ENCODE peak calls at places on chromosomes 11 and 22, in ten cellular contexts. One of them, this sample, is unnamed.

GRCh38 chr11:102849319-102849718 is 5.9 kb upstream of the MMP3 start:
- DNase-seq in GM23248: peak; percentile 92
- DNase-seq in heart left ventricle: no peak
- DNase-seq in caudate nucleus: no peak
- DNase-seq in lung: no peak
- DNase-seq in IMR-90: peak; percentile 45
- DNase-seq in mammary epithelial cell: peak; percentile 85
- DNase-seq in K562: no peak
- DNase-seq in colonic mucosa: no peak
- DNase-seq in osteoblast: peak; percentile 35
- DNase-seq in this sample: no peak

GRCh38 chr11:116525961-116526495 is 246.8 kb downstream of the BUD13 start:
- DNase-seq in GM23248: no peak
- DNase-seq in heart left ventricle: no peak
- DNase-seq in caudate nucleus: no peak
- DNase-seq in lung: no peak
- DNase-seq in IMR-90: no peak
- DNase-seq in mammary epithelial cell: no peak
- DNase-seq in K562: no peak
- DNase-seq in colonic mucosa: no peak
- DNase-seq in osteoblast: no peak
- DNase-seq in this sample: no peak

GRCh38 chr11:36818410-36818809 is 220.4 kb upstream of the RAG2 start:
- DNase-seq in GM23248: peak; percentile 34
- DNase-seq in heart left ventricle: no peak
- DNase-seq in caudate nucleus: no peak
- DNase-seq in lung: no peak
- DNase-seq in IMR-90: no peak
- DNase-seq in mammary epithelial cell: no peak
- DNase-seq in K562: peak; percentile 13
- DNase-seq in colonic mucosa: no peak
- DNase-seq in osteoblast: no peak
- DNase-seq in this sample: no peak

GRCh38 chr11:88338223-88338661 is 706 bp upstream of the CTSC start:
- DNase-seq in GM23248: peak; percentile 78
- DNase-seq in heart left ventricle: peak; percentile 60
- DNase-seq in caudate nucleus: no peak
- DNase-seq in lung: peak; percentile 71
- DNase-seq in IMR-90: peak; percentile 84
- DNase-seq in mammary epithelial cell: peak; percentile 87
- DNase-seq in K562: peak; percentile 64
- DNase-seq in colonic mucosa: peak; percentile 55
- DNase-seq in osteoblast: no peak
- DNase-seq in this sample: peak; percentile 57

GRCh38 chr11:8206251-8207079 is 37.6 kb upstream of the RIC3 start:
- DNase-seq in GM23248: no peak
- DNase-seq in heart left ventricle: peak; percentile 47
- DNase-seq in caudate nucleus: peak; percentile 60
- DNase-seq in lung: no peak
- DNase-seq in IMR-90: no peak
- DNase-seq in mammary epithelial cell: no peak
- DNase-seq in K562: peak; percentile 87
- DNase-seq in colonic mucosa: peak; percentile 32
- DNase-seq in osteoblast: no peak
- DNase-seq in this sample: peak; percentile 56

GRCh38 chr11:69011624-69012091 is 1.4 kb downstream of the MRGPRF start:
- DNase-seq in GM23248: no peak
- DNase-seq in heart left ventricle: no peak
- DNase-seq in caudate nucleus: no peak
- DNase-seq in lung: no peak
- DNase-seq in IMR-90: no peak
- DNase-seq in mammary epithelial cell: no peak
- DNase-seq in K562: no peak
- DNase-seq in colonic mucosa: no peak
- DNase-seq in osteoblast: peak; percentile 67
- DNase-seq in this sample: no peak

GRCh38 chr11:20609727-20610707 is 10.6 kb downstream of the SLC6A5 start:
- DNase-seq in GM23248: peak; percentile 79
- DNase-seq in heart left ventricle: peak; percentile 74
- DNase-seq in caudate nucleus: peak; percentile 58
- DNase-seq in lung: peak; percentile 64
- DNase-seq in IMR-90: peak; percentile 48
- DNase-seq in mammary epithelial cell: peak; percentile 79
- DNase-seq in K562: peak; percentile 83
- DNase-seq in colonic mucosa: peak; percentile 63
- DNase-seq in osteoblast: peak; percentile 96
- DNase-seq in this sample: peak; percentile 71

GRCh38 chr11:130131957-130132850 is 27.4 kb upstream of the ST14 start:
- DNase-seq in GM23248: peak; percentile 78
- DNase-seq in heart left ventricle: no peak
- DNase-seq in caudate nucleus: no peak
- DNase-seq in lung: peak; percentile 64
- DNase-seq in IMR-90: peak; percentile 66
- DNase-seq in mammary epithelial cell: peak; percentile 65
- DNase-seq in K562: peak; percentile 73
- DNase-seq in colonic mucosa: peak; percentile 63
- DNase-seq in osteoblast: peak; percentile 87
- DNase-seq in this sample: peak; percentile 62

GRCh38 chr22:25082096-25082495 is 117.6 kb upstream of the CRYBB3 start:
- DNase-seq in GM23248: no peak
- DNase-seq in heart left ventricle: no peak
- DNase-seq in caudate nucleus: no peak
- DNase-seq in lung: no peak
- DNase-seq in IMR-90: no peak
- DNase-seq in mammary epithelial cell: no peak
- DNase-seq in K562: no peak
- DNase-seq in colonic mucosa: no peak
- DNase-seq in osteoblast: no peak
- DNase-seq in this sample: no peak
- H3K27ac ChIP-seq in GM23248: no peak overlapping the region
- H3K27ac ChIP-seq in heart left ventricle: no peak overlapping the region
- H3K27ac ChIP-seq in caudate nucleus: no peak overlapping the region
- H3K27ac ChIP-seq in lung: no peak overlapping the region
- H3K27ac ChIP-seq in IMR-90: no peak overlapping the region
- H3K27ac ChIP-seq in mammary epithelial cell: no peak overlapping the region
- H3K27ac ChIP-seq in K562: no peak overlapping the region
- H3K27ac ChIP-seq in colonic mucosa: no peak overlapping the region
- H3K27ac ChIP-seq in osteoblast: no peak overlapping the region
- H3K27ac ChIP-seq in this sample: no peak overlapping the region

GRCh38 chr11:70364198-70364597 is 34.1 kb upstream of the CTTN start:
- DNase-seq in GM23248: no peak
- DNase-seq in heart left ventricle: no peak
- DNase-seq in caudate nucleus: no peak
- DNase-seq in lung: no peak
- DNase-seq in IMR-90: peak; percentile 31
- DNase-seq in mammary epithelial cell: no peak
- DNase-seq in K562: no peak
- DNase-seq in colonic mucosa: no peak
- DNase-seq in osteoblast: peak; percentile 64
- DNase-seq in this sample: no peak

GRCh38 chr11:70360211-70360610 is 38.1 kb upstream of the CTTN start:
- DNase-seq in GM23248: no peak
- DNase-seq in heart left ventricle: no peak
- DNase-seq in caudate nucleus: no peak
- DNase-seq in lung: no peak
- DNase-seq in IMR-90: no peak
- DNase-seq in mammary epithelial cell: no peak
- DNase-seq in K562: no peak
- DNase-seq in colonic mucosa: no peak
- DNase-seq in osteoblast: no peak
- DNase-seq in this sample: no peak

GRCh38 chr11:70367071-70367470 is 31.3 kb upstream of the CTTN start:
- DNase-seq in GM23248: no peak
- DNase-seq in heart left ventricle: no peak
- DNase-seq in caudate nucleus: no peak
- DNase-seq in lung: no peak
- DNase-seq in IMR-90: peak; percentile 88
- DNase-seq in mammary epithelial cell: no peak
- DNase-seq in K562: no peak
- DNase-seq in colonic mucosa: no peak
- DNase-seq in osteoblast: no peak
- DNase-seq in this sample: no peak

GRCh38 chr11:70364745-70365535 is 33.4 kb upstream of the CTTN start:
- DNase-seq in GM23248: no peak
- DNase-seq in heart left ventricle: no peak
- DNase-seq in caudate nucleus: no peak
- DNase-seq in lung: no peak
- DNase-seq in IMR-90: no peak
- DNase-seq in mammary epithelial cell: no peak
- DNase-seq in K562: no peak
- DNase-seq in colonic mucosa: no peak
- DNase-seq in osteoblast: no peak
- DNase-seq in this sample: no peak

DNA sequence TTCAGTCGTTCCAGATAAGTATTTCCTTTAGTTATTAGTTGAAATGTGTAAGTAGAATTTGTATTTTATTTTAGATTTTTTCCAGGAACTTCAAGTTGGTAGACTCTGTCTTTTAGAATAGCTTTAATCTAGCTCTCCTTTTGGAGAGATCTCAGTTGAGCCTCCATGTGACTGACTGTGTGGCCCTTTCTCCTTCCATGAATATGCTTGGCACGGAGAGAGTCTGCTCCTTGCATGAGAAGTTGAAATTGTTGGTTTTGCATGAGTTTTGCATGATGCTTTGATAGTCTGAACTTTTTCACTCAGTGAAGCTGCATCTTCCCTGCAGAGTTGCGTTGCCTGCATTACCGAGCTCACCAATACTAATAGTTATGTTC is 32.8 kb upstream of the CTTN start:
- DNase-seq in GM23248: no peak
- DNase-seq in heart left ventricle: no peak
- DNase-seq in caudate nucleus: no peak
- DNase-seq in lung: no peak
- DNase-seq in IMR-90: no peak
- DNase-seq in mammary epithelial cell: no peak
- DNase-seq in K562: no peak
- DNase-seq in colonic mucosa: no peak
- DNase-seq in osteoblast: no peak
- DNase-seq in this sample: no peak
- H3K27ac ChIP-seq in GM23248: no peak overlapping the region
- H3K27ac ChIP-seq in heart left ventricle: no peak overlapping the region
- H3K27ac ChIP-seq in caudate nucleus: no peak overlapping the region
- H3K27ac ChIP-seq in lung: no peak overlapping the region
- H3K27ac ChIP-seq in IMR-90: no peak overlapping the region
- H3K27ac ChIP-seq in mammary epithelial cell: no peak overlapping the region
- H3K27ac ChIP-seq in K562: no peak overlapping the region
- H3K27ac ChIP-seq in colonic mucosa: no peak overlapping the region
- H3K27ac ChIP-seq in osteoblast: no peak overlapping the region
- H3K27ac ChIP-seq in this sample: no peak overlapping the region

GRCh38 chr11:44567876-44568256 is 2.4 kb downstream of the CD82 start:
- DNase-seq in GM23248: no peak
- DNase-seq in heart left ventricle: no peak
- DNase-seq in caudate nucleus: no peak
- DNase-seq in lung: no peak
- DNase-seq in IMR-90: no peak
- DNase-seq in mammary epithelial cell: no peak
- DNase-seq in K562: no peak
- DNase-seq in colonic mucosa: no peak
- DNase-seq in osteoblast: no peak
- DNase-seq in this sample: no peak

GRCh38 chr11:44568706-44569473 is 3.4 kb downstream of the CD82 start:
- DNase-seq in GM23248: peak; percentile 96
- DNase-seq in heart left ventricle: peak; percentile 89
- DNase-seq in caudate nucleus: no peak
- DNase-seq in lung: peak; percentile 79
- DNase-seq in IMR-90: peak; percentile 98
- DNase-seq in mammary epithelial cell: peak; percentile 94
- DNase-seq in K562: peak; percentile 70
- DNase-seq in colonic mucosa: peak; percentile 67
- DNase-seq in osteoblast: peak; percentile 99
- DNase-seq in this sample: no peak

GRCh38 chr11:44566952-44567875 is 1.8 kb downstream of the CD82 start:
- DNase-seq in GM23248: no peak
- DNase-seq in heart left ventricle: no peak
- DNase-seq in caudate nucleus: no peak
- DNase-seq in lung: no peak
- DNase-seq in IMR-90: no peak
- DNase-seq in mammary epithelial cell: no peak
- DNase-seq in K562: no peak
- DNase-seq in colonic mucosa: no peak
- DNase-seq in osteoblast: no peak
- DNase-seq in this sample: no peak

GRCh38 chr11:44566559-44566949 is 1.1 kb downstream of the CD82 start:
- DNase-seq in GM23248: no peak
- DNase-seq in heart left ventricle: no peak
- DNase-seq in caudate nucleus: no peak
- DNase-seq in lung: no peak
- DNase-seq in IMR-90: no peak
- DNase-seq in mammary epithelial cell: no peak
- DNase-seq in K562: no peak
- DNase-seq in colonic mucosa: no peak
- DNase-seq in osteoblast: no peak
- DNase-seq in this sample: no peak

DNA sequence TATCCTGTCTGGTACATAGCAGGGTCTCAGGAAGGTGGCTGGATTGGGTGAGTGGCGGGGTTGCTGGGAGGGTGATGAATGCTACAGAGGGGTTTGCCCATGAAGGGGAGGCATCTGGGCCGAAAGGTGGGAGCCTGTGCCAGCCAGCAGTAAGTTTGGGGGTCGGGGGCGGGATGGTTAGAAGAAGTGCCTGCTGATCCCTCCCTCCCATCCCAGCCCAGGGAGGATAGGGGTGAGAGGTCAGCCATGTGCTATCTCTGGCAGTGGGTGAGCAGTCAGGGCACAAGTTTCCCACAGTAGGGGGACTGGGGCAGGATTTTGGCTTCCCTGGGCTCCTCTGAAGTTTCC is 2.9 kb downstream of the CD82 start:
- DNase-seq in GM23248: no peak
- DNase-seq in heart left ventricle: no peak
- DNase-seq in caudate nucleus: no peak
- DNase-seq in lung: no peak
- DNase-seq in IMR-90: no peak
- DNase-seq in mammary epithelial cell: no peak
- DNase-seq in K562: no peak
- DNase-seq in colonic mucosa: no peak
- DNase-seq in osteoblast: no peak
- DNase-seq in this sample: no peak
- H3K27ac ChIP-seq in GM23248: no peak overlapping the region
- H3K27ac ChIP-seq in heart left ventricle: peak overlapping the region; percentile 83
- H3K27ac ChIP-seq in caudate nucleus: peak overlapping the region; percentile 24
- H3K27ac ChIP-seq in lung: peak overlapping the region; percentile 71
- H3K27ac ChIP-seq in IMR-90: peak overlapping the region; percentile 89
- H3K27ac ChIP-seq in mammary epithelial cell: peak overlapping the region; percentile 62
- H3K27ac ChIP-seq in K562: no peak overlapping the region
- H3K27ac ChIP-seq in colonic mucosa: peak overlapping the region; percentile 66
- H3K27ac ChIP-seq in osteoblast: peak overlapping the region; percentile 89
- H3K27ac ChIP-seq in this sample: no peak overlapping the region

DNA sequence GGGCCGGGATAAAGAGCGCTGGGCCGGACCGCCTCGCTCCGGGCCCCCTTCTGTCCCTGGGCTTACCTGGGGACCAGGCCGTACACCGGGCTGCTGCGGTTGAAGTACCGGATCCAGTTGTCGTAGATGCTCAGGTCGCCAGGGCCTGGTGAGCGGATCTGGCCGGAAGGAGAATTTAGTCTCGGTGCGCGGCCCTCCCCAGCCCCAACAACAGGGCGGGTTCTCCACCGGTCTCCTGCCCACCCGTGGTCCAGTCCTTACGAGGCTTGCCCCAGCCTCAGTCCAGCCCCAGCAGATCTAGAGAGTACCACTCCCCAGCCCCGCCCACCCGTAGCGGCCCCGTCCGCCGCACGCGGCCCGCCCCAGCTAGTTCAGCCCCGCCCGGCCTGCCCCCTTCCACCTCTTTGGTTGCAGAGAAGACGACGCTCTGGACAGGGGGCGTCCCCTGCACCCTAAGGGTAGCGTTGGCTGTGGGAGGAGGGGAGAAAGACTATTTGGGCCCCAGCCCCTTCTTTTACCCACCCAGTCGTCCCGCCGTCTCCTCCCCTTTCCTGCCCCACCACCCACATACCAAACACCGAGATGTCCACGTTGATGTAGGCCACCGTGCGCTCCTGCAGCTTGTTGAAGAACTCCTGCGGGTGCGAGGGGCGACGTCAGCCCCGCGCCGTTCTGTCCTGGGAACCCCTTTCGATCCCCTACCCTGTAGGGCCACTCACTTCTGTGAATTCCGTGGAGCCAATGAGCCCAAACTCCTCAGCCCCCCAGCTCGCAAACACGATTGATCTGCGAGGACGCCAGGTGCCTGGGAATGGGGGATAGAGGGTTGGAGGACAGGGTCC is 6.8 kb downstream of the SAC3D1 start:
- DNase-seq in GM23248: peak; percentile 51
- DNase-seq in heart left ventricle: no peak
- DNase-seq in caudate nucleus: no peak
- DNase-seq in lung: no peak
- DNase-seq in IMR-90: no peak
- DNase-seq in mammary epithelial cell: no peak
- DNase-seq in K562: no peak
- DNase-seq in colonic mucosa: peak; percentile 40
- DNase-seq in osteoblast: peak; percentile 94
- DNase-seq in this sample: no peak
- H3K27ac ChIP-seq in GM23248: no peak overlapping the region
- H3K27ac ChIP-seq in heart left ventricle: peak overlapping the region; percentile 58
- H3K27ac ChIP-seq in caudate nucleus: no peak overlapping the region
- H3K27ac ChIP-seq in lung: no peak overlapping the region
- H3K27ac ChIP-seq in IMR-90: no peak overlapping the region
- H3K27ac ChIP-seq in mammary epithelial cell: no peak overlapping the region
- H3K27ac ChIP-seq in K562: no peak overlapping the region
- H3K27ac ChIP-seq in colonic mucosa: no peak overlapping the region
- H3K27ac ChIP-seq in osteoblast: no peak overlapping the region
- H3K27ac ChIP-seq in this sample: no peak overlapping the region

This sample was measured in body of pancreas.